ENCODE peak calls at places on chromosomes 6 and 20, in four cellular contexts. One of them, this sample, is unnamed. For H3K4me1, the result is how much of the 10 kb centered on the place peaks cover.

GRCh38 chr6:153024401-153025017 is 22.0 kb upstream of the MTRF1L start:
- DNase-seq in HCT116: peak
- DNase-seq in cardiac muscle cell: peak
- DNase-seq in left lung: no peak
- DNase-seq in this sample: peak

GRCh38 chr20:25054995-25055629 is 2.8 kb downstream of the ACSS1 start:
- DNase-seq in left lung: no peak
- DNase-seq in cardiac muscle cell: peak
- DNase-seq in HCT116: no peak
- DNase-seq in this sample: peak

GRCh38 chr6:100088009-100088408 is 94.0 kb upstream of the MCHR2 start:
- DNase-seq in cardiac muscle cell: peak
- DNase-seq in HCT116: peak
- DNase-seq in left lung: no peak
- DNase-seq in this sample: no peak

GRCh38 chr20:63047946-63048345 is 41.2 kb upstream of the BHLHE23 start:
- DNase-seq in cardiac muscle cell: no peak
- DNase-seq in left lung: peak
- DNase-seq in HCT116: no peak
- DNase-seq in this sample: no peak

GRCh38 chr6:43521836-43522235 is 4.9 kb downstream of the POLR1C start:
- DNase-seq in HCT116: no peak
- DNase-seq in left lung: no peak
- DNase-seq in cardiac muscle cell: no peak
- DNase-seq in this sample: no peak

GRCh38 chr6:12012231-12012565 is at the start of gene HIVEP1:
- DNase-seq in cardiac muscle cell: peak
- DNase-seq in left lung: no peak
- DNase-seq in HCT116: no peak
- DNase-seq in this sample: no peak

GRCh38 chr20:10761232-10761631 is 87.4 kb upstream of the JAG1 start:
- DNase-seq in HCT116: no peak
- DNase-seq in left lung: no peak
- DNase-seq in cardiac muscle cell: peak
- DNase-seq in this sample: peak

GRCh38 chr6:70844301-70844700 is 112.6 kb downstream of the B3GAT2 start:
- DNase-seq in left lung: no peak
- DNase-seq in HCT116: no peak
- DNase-seq in cardiac muscle cell: no peak
- DNase-seq in this sample: no peak

GRCh38 chr6:136403166-136403980 is 113.7 kb upstream of the BCLAF1 start:
- DNase-seq in cardiac muscle cell: peak
- DNase-seq in HCT116: peak
- DNase-seq in left lung: no peak
- DNase-seq in this sample: no peak

GRCh38 chr6:21451546-21452013 is 142.0 kb upstream of the SOX4 start:
- DNase-seq in left lung: no peak
- DNase-seq in HCT116: no peak
- DNase-seq in cardiac muscle cell: no peak
- DNase-seq in this sample: no peak

GRCh38 chr6:33926451-33926850 is 122.6 kb upstream of the MLN start:
- DNase-seq in cardiac muscle cell: no peak
- DNase-seq in left lung: no peak
- DNase-seq in HCT116: peak
- DNase-seq in this sample: no peak

GRCh38 chr6:117489003-117489402 is 6.5 kb downstream of the DCBLD1 start:
- DNase-seq in cardiac muscle cell: no peak
- DNase-seq in HCT116: no peak
- DNase-seq in left lung: no peak
- DNase-seq in this sample: no peak

GRCh38 chr6:99148761-99149160 is 200.7 kb downstream of the FAXC start:
- DNase-seq in left lung: no peak
- DNase-seq in cardiac muscle cell: no peak
- DNase-seq in HCT116: no peak
- DNase-seq in this sample: peak

GRCh38 chr6:137868721-137869631 is 1.9 kb downstream of the TNFAIP3 start:
- DNase-seq in cardiac muscle cell: no peak
- DNase-seq in HCT116: no peak
- DNase-seq in left lung: no peak
- DNase-seq in this sample: no peak
- H3K4me1 ChIP-seq in cardiac muscle cell: under half
- H3K4me1 ChIP-seq in HCT116: under half
- H3K4me1 ChIP-seq in left lung: half or more
- H3K4me1 ChIP-seq in this sample: under half

GRCh38 chr6:53115113-53115512 is 33.5 kb downstream of the GCM1 start:
- DNase-seq in HCT116: no peak
- DNase-seq in cardiac muscle cell: no peak
- DNase-seq in left lung: no peak
- DNase-seq in this sample: no peak

GRCh38 chr6:53115741-53116140 is 32.9 kb downstream of the GCM1 start:
- DNase-seq in cardiac muscle cell: no peak
- DNase-seq in HCT116: no peak
- DNase-seq in left lung: no peak
- DNase-seq in this sample: peak

GRCh38 chr6:53124131-53124800 is 24.4 kb downstream of the GCM1 start:
- DNase-seq in left lung: no peak
- DNase-seq in cardiac muscle cell: no peak
- DNase-seq in HCT116: no peak
- DNase-seq in this sample: no peak

GRCh38 chr6:53119772-53120409 is 28.8 kb downstream of the GCM1 start:
- DNase-seq in HCT116: peak
- DNase-seq in cardiac muscle cell: peak
- DNase-seq in left lung: no peak
- DNase-seq in this sample: peak

GRCh38 chr6:53119349-53119748 is 29.3 kb downstream of the GCM1 start:
- DNase-seq in HCT116: no peak
- DNase-seq in left lung: no peak
- DNase-seq in cardiac muscle cell: no peak
- DNase-seq in this sample: no peak
- H3K27ac ChIP-seq in HCT116: no peak
- H3K27ac ChIP-seq in left lung: no peak
- H3K27ac ChIP-seq in cardiac muscle cell: no peak
- H3K27ac ChIP-seq in this sample: no peak

GRCh38 chr6:16493112-16493511 is 254.7 kb downstream of the GMPR start:
- DNase-seq in cardiac muscle cell: no peak
- DNase-seq in HCT116: no peak
- DNase-seq in left lung: no peak
- DNase-seq in this sample: no peak
- H3K4me1 ChIP-seq in cardiac muscle cell: under half
- H3K4me1 ChIP-seq in HCT116: under half
- H3K4me1 ChIP-seq in left lung: under half
- H3K4me1 ChIP-seq in this sample: under half

GRCh38 chr6:161409353-161409752 is 135.5 kb upstream of the AGPAT4 start:
- DNase-seq in HCT116: no peak
- DNase-seq in left lung: no peak
- DNase-seq in cardiac muscle cell: no peak
- DNase-seq in this sample: no peak
- H3K27ac ChIP-seq in HCT116: no peak
- H3K27ac ChIP-seq in left lung: no peak
- H3K27ac ChIP-seq in cardiac muscle cell: peak
- H3K27ac ChIP-seq in this sample: no peak

This sample was measured in small intestine.